ENCODE peak calls at places on chromosomes 12 and 14, in ten cellular contexts. One of them, this sample, is unnamed.

GRCh38 chr14:94839346-94839745 is 69.4 kb upstream of the GSC start:
- DNase-seq in WERI-Rb-1: no peak
- DNase-seq in RWPE1: peak
- DNase-seq in fibroblast of pulmonary artery: no peak
- DNase-seq in right lobe of liver: no peak
- DNase-seq in GM10248: no peak
- DNase-seq in PC-9: no peak
- DNase-seq in foreskin keratinocyte: no peak
- DNase-seq in mucosa of descending colon: no peak
- DNase-seq in CD4-positive, alpha-beta T cell: no peak
- DNase-seq in this sample: no peak

GRCh38 chr12:127690161-127690560 is 576.8 kb upstream of the TMEM132C start:
- DNase-seq in WERI-Rb-1: no peak
- DNase-seq in RWPE1: no peak
- DNase-seq in fibroblast of pulmonary artery: no peak
- DNase-seq in right lobe of liver: no peak
- DNase-seq in GM10248: no peak
- DNase-seq in PC-9: no peak
- DNase-seq in foreskin keratinocyte: no peak
- DNase-seq in mucosa of descending colon: no peak
- DNase-seq in CD4-positive, alpha-beta T cell: no peak
- DNase-seq in this sample: no peak

GRCh38 chr12:15982071-15982470 is 70.9 kb downstream of the DERA start:
- DNase-seq in WERI-Rb-1: no peak
- DNase-seq in RWPE1: no peak
- DNase-seq in fibroblast of pulmonary artery: peak
- DNase-seq in right lobe of liver: no peak
- DNase-seq in GM10248: no peak
- DNase-seq in PC-9: no peak
- DNase-seq in foreskin keratinocyte: no peak
- DNase-seq in mucosa of descending colon: no peak
- DNase-seq in CD4-positive, alpha-beta T cell: no peak
- DNase-seq in this sample: no peak

GRCh38 chr12:115697341-115697740 is 580.2 kb downstream of the MED13L start:
- DNase-seq in WERI-Rb-1: peak
- DNase-seq in RWPE1: no peak
- DNase-seq in fibroblast of pulmonary artery: no peak
- DNase-seq in right lobe of liver: no peak
- DNase-seq in GM10248: no peak
- DNase-seq in PC-9: no peak
- DNase-seq in foreskin keratinocyte: no peak
- DNase-seq in mucosa of descending colon: no peak
- DNase-seq in CD4-positive, alpha-beta T cell: no peak
- DNase-seq in this sample: no peak

GRCh38 chr12:127292736-127293135 is 974.2 kb upstream of the TMEM132C start:
- DNase-seq in WERI-Rb-1: no peak
- DNase-seq in RWPE1: no peak
- DNase-seq in fibroblast of pulmonary artery: no peak
- DNase-seq in right lobe of liver: no peak
- DNase-seq in GM10248: no peak
- DNase-seq in PC-9: no peak
- DNase-seq in foreskin keratinocyte: no peak
- DNase-seq in mucosa of descending colon: no peak
- DNase-seq in CD4-positive, alpha-beta T cell: no peak
- DNase-seq in this sample: no peak

GRCh38 chr12:32240833-32241232 is 134.2 kb downstream of the BICD1 start:
- DNase-seq in WERI-Rb-1: no peak
- DNase-seq in RWPE1: peak
- DNase-seq in fibroblast of pulmonary artery: peak
- DNase-seq in right lobe of liver: no peak
- DNase-seq in GM10248: no peak
- DNase-seq in PC-9: no peak
- DNase-seq in foreskin keratinocyte: peak
- DNase-seq in mucosa of descending colon: no peak
- DNase-seq in CD4-positive, alpha-beta T cell: no peak
- DNase-seq in this sample: no peak

GRCh38 chr14:50469982-50470381 is 62.4 kb downstream of the MAP4K5 start:
- DNase-seq in WERI-Rb-1: no peak
- DNase-seq in RWPE1: no peak
- DNase-seq in fibroblast of pulmonary artery: no peak
- DNase-seq in right lobe of liver: no peak
- DNase-seq in GM10248: no peak
- DNase-seq in PC-9: no peak
- DNase-seq in foreskin keratinocyte: no peak
- DNase-seq in mucosa of descending colon: no peak
- DNase-seq in CD4-positive, alpha-beta T cell: no peak
- DNase-seq in this sample: no peak

GRCh38 chr14:63940387-63940786 is 87.6 kb downstream of the SYNE2 start:
- DNase-seq in WERI-Rb-1: no peak
- DNase-seq in RWPE1: no peak
- DNase-seq in fibroblast of pulmonary artery: no peak
- DNase-seq in right lobe of liver: no peak
- DNase-seq in GM10248: no peak
- DNase-seq in PC-9: no peak
- DNase-seq in foreskin keratinocyte: no peak
- DNase-seq in mucosa of descending colon: no peak
- DNase-seq in CD4-positive, alpha-beta T cell: no peak
- DNase-seq in this sample: no peak

GRCh38 chr12:51976376-51977160 is 25.1 kb downstream of the ACVR1B start:
- DNase-seq in WERI-Rb-1: no peak
- DNase-seq in RWPE1: no peak
- DNase-seq in fibroblast of pulmonary artery: peak
- DNase-seq in right lobe of liver: no peak
- DNase-seq in GM10248: no peak
- DNase-seq in PC-9: no peak
- DNase-seq in foreskin keratinocyte: no peak
- DNase-seq in mucosa of descending colon: no peak
- DNase-seq in CD4-positive, alpha-beta T cell: no peak
- DNase-seq in this sample: no peak

GRCh38 chr14:23183479-23183878 is at the start of gene SLC7A8:
- DNase-seq in WERI-Rb-1: peak
- DNase-seq in RWPE1: no peak
- DNase-seq in fibroblast of pulmonary artery: peak
- DNase-seq in right lobe of liver: peak
- DNase-seq in GM10248: no peak
- DNase-seq in PC-9: no peak
- DNase-seq in foreskin keratinocyte: no peak
- DNase-seq in mucosa of descending colon: peak
- DNase-seq in CD4-positive, alpha-beta T cell: peak
- DNase-seq in this sample: peak

GRCh38 chr12:67271976-67272375 is 2.8 kb downstream of the CAND1 start:
- DNase-seq in WERI-Rb-1: no peak
- DNase-seq in RWPE1: no peak
- DNase-seq in fibroblast of pulmonary artery: no peak
- DNase-seq in right lobe of liver: no peak
- DNase-seq in GM10248: no peak
- DNase-seq in PC-9: no peak
- DNase-seq in foreskin keratinocyte: no peak
- DNase-seq in mucosa of descending colon: no peak
- DNase-seq in CD4-positive, alpha-beta T cell: no peak
- DNase-seq in this sample: no peak

GRCh38 chr14:96888593-96888992 is 91.4 kb downstream of the VRK1 start:
- DNase-seq in WERI-Rb-1: peak
- DNase-seq in RWPE1: no peak
- DNase-seq in fibroblast of pulmonary artery: no peak
- DNase-seq in right lobe of liver: no peak
- DNase-seq in GM10248: no peak
- DNase-seq in PC-9: no peak
- DNase-seq in foreskin keratinocyte: no peak
- DNase-seq in mucosa of descending colon: no peak
- DNase-seq in CD4-positive, alpha-beta T cell: no peak
- DNase-seq in this sample: no peak

GRCh38 chr14:32808574-32809098 is 130.0 kb upstream of the NPAS3 start:
- DNase-seq in WERI-Rb-1: no peak
- DNase-seq in RWPE1: no peak
- DNase-seq in fibroblast of pulmonary artery: peak
- DNase-seq in right lobe of liver: no peak
- DNase-seq in GM10248: no peak
- DNase-seq in PC-9: no peak
- DNase-seq in foreskin keratinocyte: no peak
- DNase-seq in mucosa of descending colon: no peak
- DNase-seq in CD4-positive, alpha-beta T cell: no peak
- DNase-seq in this sample: no peak

GRCh38 chr12:72982351-72982750 is 710.2 kb downstream of the TRHDE start:
- DNase-seq in WERI-Rb-1: no peak
- DNase-seq in RWPE1: no peak
- DNase-seq in fibroblast of pulmonary artery: no peak
- DNase-seq in right lobe of liver: no peak
- DNase-seq in GM10248: no peak
- DNase-seq in PC-9: no peak
- DNase-seq in foreskin keratinocyte: no peak
- DNase-seq in mucosa of descending colon: no peak
- DNase-seq in CD4-positive, alpha-beta T cell: no peak
- DNase-seq in this sample: no peak

GRCh38 chr12:622420-622819 is 40.8 kb downstream of the NINJ2 start:
- DNase-seq in WERI-Rb-1: no peak
- DNase-seq in RWPE1: no peak
- DNase-seq in fibroblast of pulmonary artery: peak
- DNase-seq in right lobe of liver: no peak
- DNase-seq in GM10248: peak
- DNase-seq in PC-9: no peak
- DNase-seq in foreskin keratinocyte: no peak
- DNase-seq in mucosa of descending colon: no peak
- DNase-seq in CD4-positive, alpha-beta T cell: no peak
- DNase-seq in this sample: no peak

GRCh38 chr12:623172-623864 is 39.9 kb downstream of the NINJ2 start:
- DNase-seq in WERI-Rb-1: no peak
- DNase-seq in RWPE1: no peak
- DNase-seq in fibroblast of pulmonary artery: no peak
- DNase-seq in right lobe of liver: no peak
- DNase-seq in GM10248: no peak
- DNase-seq in PC-9: no peak
- DNase-seq in foreskin keratinocyte: no peak
- DNase-seq in mucosa of descending colon: no peak
- DNase-seq in CD4-positive, alpha-beta T cell: no peak
- DNase-seq in this sample: no peak

GRCh38 chr12:625998-626397 is 37.2 kb downstream of the NINJ2 start:
- DNase-seq in WERI-Rb-1: no peak
- DNase-seq in RWPE1: no peak
- DNase-seq in fibroblast of pulmonary artery: no peak
- DNase-seq in right lobe of liver: no peak
- DNase-seq in GM10248: no peak
- DNase-seq in PC-9: no peak
- DNase-seq in foreskin keratinocyte: no peak
- DNase-seq in mucosa of descending colon: no peak
- DNase-seq in CD4-positive, alpha-beta T cell: no peak
- DNase-seq in this sample: no peak

GRCh38 chr12:627285-627684 is 36.0 kb downstream of the NINJ2 start:
- DNase-seq in WERI-Rb-1: no peak
- DNase-seq in RWPE1: no peak
- DNase-seq in fibroblast of pulmonary artery: no peak
- DNase-seq in right lobe of liver: no peak
- DNase-seq in GM10248: no peak
- DNase-seq in PC-9: no peak
- DNase-seq in foreskin keratinocyte: no peak
- DNase-seq in mucosa of descending colon: no peak
- DNase-seq in CD4-positive, alpha-beta T cell: no peak
- DNase-seq in this sample: no peak

GRCh38 chr12:623865-624372 is 39.3 kb downstream of the NINJ2 start:
- DNase-seq in WERI-Rb-1: no peak
- DNase-seq in RWPE1: no peak
- DNase-seq in fibroblast of pulmonary artery: no peak
- DNase-seq in right lobe of liver: no peak
- DNase-seq in GM10248: no peak
- DNase-seq in PC-9: no peak
- DNase-seq in foreskin keratinocyte: no peak
- DNase-seq in mucosa of descending colon: no peak
- DNase-seq in CD4-positive, alpha-beta T cell: no peak
- DNase-seq in this sample: no peak
- TF ChIP-seq CTCF in WERI-Rb-1: no peak
- TF ChIP-seq CTCF in RWPE1: no peak
- TF ChIP-seq CTCF in fibroblast of pulmonary artery: no peak
- TF ChIP-seq CTCF in right lobe of liver: no peak
- TF ChIP-seq CTCF in GM10248: no peak
- TF ChIP-seq CTCF in PC-9: no peak
- TF ChIP-seq CTCF in foreskin keratinocyte: no peak
- TF ChIP-seq CTCF in mucosa of descending colon: no peak
- TF ChIP-seq CTCF in CD4-positive, alpha-beta T cell: no peak
- TF ChIP-seq CTCF in this sample: no peak

DNA sequence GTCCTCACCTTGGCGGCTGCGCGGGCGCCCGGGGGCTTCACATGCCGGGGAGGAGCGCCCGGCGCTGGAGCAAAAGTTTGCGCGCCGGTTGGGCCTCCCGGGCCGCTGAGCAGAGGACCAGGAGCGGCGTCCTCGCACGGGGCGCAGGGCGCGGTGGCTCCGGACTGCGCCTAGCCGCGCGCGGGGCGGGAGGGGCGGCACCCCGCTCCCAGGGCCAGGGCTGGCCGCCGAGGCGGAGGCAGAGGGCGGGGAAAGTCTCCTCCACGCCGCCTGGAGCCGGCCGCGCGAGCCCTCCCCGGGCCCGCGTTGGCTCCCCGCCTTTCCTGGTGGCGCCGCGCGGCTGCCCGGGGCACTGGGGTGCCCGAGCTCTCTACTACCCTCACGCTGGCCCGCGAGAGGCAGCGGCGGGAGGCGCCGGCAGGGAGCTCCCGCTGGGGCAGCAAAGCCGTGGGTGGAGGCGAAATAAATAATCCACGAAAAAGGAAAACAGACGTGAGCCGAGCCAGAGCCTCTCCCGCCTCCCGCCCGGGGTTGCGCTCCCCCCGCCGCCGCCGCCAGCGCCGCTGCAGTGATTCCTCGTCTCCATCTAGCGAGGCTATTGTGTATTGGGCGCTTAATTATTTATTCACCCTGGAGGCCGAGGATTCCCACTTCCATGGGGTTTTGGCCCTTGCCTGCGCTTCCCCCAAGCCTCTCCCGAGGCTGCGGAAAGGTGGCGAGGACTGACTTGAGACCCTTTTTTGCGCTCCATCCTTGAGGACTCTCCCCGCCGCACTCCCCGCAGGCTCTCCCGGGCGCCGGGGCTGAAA is 476 bp upstream of the PRIMA1 start:
- DNase-seq in WERI-Rb-1: peak
- DNase-seq in RWPE1: peak
- DNase-seq in fibroblast of pulmonary artery: no peak
- DNase-seq in right lobe of liver: no peak
- DNase-seq in GM10248: no peak
- DNase-seq in PC-9: no peak
- DNase-seq in foreskin keratinocyte: peak
- DNase-seq in mucosa of descending colon: peak
- DNase-seq in CD4-positive, alpha-beta T cell: no peak
- DNase-seq in this sample: peak
- TF ChIP-seq CTCF in WERI-Rb-1: peak
- TF ChIP-seq CTCF in RWPE1: peak
- TF ChIP-seq CTCF in fibroblast of pulmonary artery: no peak
- TF ChIP-seq CTCF in right lobe of liver: peak
- TF ChIP-seq CTCF in GM10248: no peak
- TF ChIP-seq CTCF in PC-9: no peak
- TF ChIP-seq CTCF in foreskin keratinocyte: peak
- TF ChIP-seq CTCF in mucosa of descending colon: no peak
- TF ChIP-seq CTCF in CD4-positive, alpha-beta T cell: no peak
- TF ChIP-seq CTCF in this sample: peak

GRCh38 chr12:124720019-124720686 is 143.5 kb downstream of the SCARB1 start:
- DNase-seq in WERI-Rb-1: peak
- DNase-seq in RWPE1: peak
- DNase-seq in fibroblast of pulmonary artery: peak
- DNase-seq in right lobe of liver: no peak
- DNase-seq in GM10248: no peak
- DNase-seq in PC-9: peak
- DNase-seq in foreskin keratinocyte: peak
- DNase-seq in mucosa of descending colon: no peak
- DNase-seq in CD4-positive, alpha-beta T cell: no peak
- DNase-seq in this sample: no peak
- TF ChIP-seq CTCF in WERI-Rb-1: peak
- TF ChIP-seq CTCF in RWPE1: peak
- TF ChIP-seq CTCF in fibroblast of pulmonary artery: peak
- TF ChIP-seq CTCF in right lobe of liver: no peak
- TF ChIP-seq CTCF in GM10248: no peak
- TF ChIP-seq CTCF in PC-9: peak
- TF ChIP-seq CTCF in foreskin keratinocyte: peak
- TF ChIP-seq CTCF in mucosa of descending colon: no peak
- TF ChIP-seq CTCF in CD4-positive, alpha-beta T cell: no peak
- TF ChIP-seq CTCF in this sample: peak

GRCh38 chr12:6065131-6065871 is 59.2 kb downstream of the VWF start:
- DNase-seq in WERI-Rb-1: no peak
- DNase-seq in RWPE1: no peak
- DNase-seq in fibroblast of pulmonary artery: no peak
- DNase-seq in right lobe of liver: no peak
- DNase-seq in GM10248: no peak
- DNase-seq in PC-9: peak
- DNase-seq in foreskin keratinocyte: no peak
- DNase-seq in mucosa of descending colon: no peak
- DNase-seq in CD4-positive, alpha-beta T cell: no peak
- DNase-seq in this sample: no peak
- TF ChIP-seq CTCF in WERI-Rb-1: no peak
- TF ChIP-seq CTCF in RWPE1: no peak
- TF ChIP-seq CTCF in fibroblast of pulmonary artery: no peak
- TF ChIP-seq CTCF in right lobe of liver: no peak
- TF ChIP-seq CTCF in GM10248: no peak
- TF ChIP-seq CTCF in PC-9: no peak
- TF ChIP-seq CTCF in foreskin keratinocyte: no peak
- TF ChIP-seq CTCF in mucosa of descending colon: no peak
- TF ChIP-seq CTCF in CD4-positive, alpha-beta T cell: no peak
- TF ChIP-seq CTCF in this sample: no peak

This sample was measured in left ventricle myocardium inferior.